ENCODE peak calls at places on chromosomes 12 and 14, in ten cellular contexts. One of them, this sample, is unnamed.

GRCh38 chr14:71610797-71611196 is 321.4 kb upstream of the RGS6 start:
- DNase-seq in right cardiac atrium: no peak
- DNase-seq in stimulated activated CD8-positive, alpha-beta memory T cell treated with anti-CD3 and anti-CD28 coated beads, Interleukin-12 subunit alpha, Interleukin-12 subunit beta, amount 100 ng/mL, for 1 hour: no peak
- DNase-seq in GDM1: no peak
- DNase-seq in GM10248: no peak
- DNase-seq in AML-193: no peak
- DNase-seq in Daoy: no peak
- DNase-seq in lower lobe of right lung: no peak
- DNase-seq in cardiac septum: no peak
- DNase-seq in PC-3: no peak
- DNase-seq in this sample: no peak

GRCh38 chr12:76265424-76266180 is 82.6 kb downstream of the BBS10 start:
- DNase-seq in right cardiac atrium: no peak
- DNase-seq in stimulated activated CD8-positive, alpha-beta memory T cell treated with anti-CD3 and anti-CD28 coated beads, Interleukin-12 subunit alpha, Interleukin-12 subunit beta, amount 100 ng/mL, for 1 hour: no peak
- DNase-seq in GDM1: no peak
- DNase-seq in GM10248: no peak
- DNase-seq in AML-193: no peak
- DNase-seq in Daoy: no peak
- DNase-seq in lower lobe of right lung: no peak
- DNase-seq in cardiac septum: no peak
- DNase-seq in PC-3: no peak
- DNase-seq in this sample: no peak

GRCh38 chr14:93936245-93936644 is 9.1 kb downstream of the FAM181A start:
- DNase-seq in right cardiac atrium: no peak
- DNase-seq in stimulated activated CD8-positive, alpha-beta memory T cell treated with anti-CD3 and anti-CD28 coated beads, Interleukin-12 subunit alpha, Interleukin-12 subunit beta, amount 100 ng/mL, for 1 hour: no peak
- DNase-seq in GDM1: no peak
- DNase-seq in GM10248: no peak
- DNase-seq in AML-193: peak; percentile 36
- DNase-seq in Daoy: no peak
- DNase-seq in lower lobe of right lung: no peak
- DNase-seq in cardiac septum: no peak
- DNase-seq in PC-3: peak; percentile 58
- DNase-seq in this sample: no peak

GRCh38 chr12:121793836-121794531 is 496 bp upstream of the RHOF start:
- DNase-seq in right cardiac atrium: peak; percentile 97
- DNase-seq in stimulated activated CD8-positive, alpha-beta memory T cell treated with anti-CD3 and anti-CD28 coated beads, Interleukin-12 subunit alpha, Interleukin-12 subunit beta, amount 100 ng/mL, for 1 hour: peak; percentile 91
- DNase-seq in GDM1: peak; percentile 94
- DNase-seq in GM10248: peak; percentile 88
- DNase-seq in AML-193: peak; percentile 88
- DNase-seq in Daoy: peak; percentile 96
- DNase-seq in lower lobe of right lung: peak; percentile 96
- DNase-seq in cardiac septum: peak; percentile 96
- DNase-seq in PC-3: peak; percentile 98
- DNase-seq in this sample: peak; percentile 94

GRCh38 chr14:61891810-61892209 is 129.6 kb downstream of the SNAPC1 start:
- DNase-seq in right cardiac atrium: no peak
- DNase-seq in stimulated activated CD8-positive, alpha-beta memory T cell treated with anti-CD3 and anti-CD28 coated beads, Interleukin-12 subunit alpha, Interleukin-12 subunit beta, amount 100 ng/mL, for 1 hour: no peak
- DNase-seq in GDM1: no peak
- DNase-seq in GM10248: no peak
- DNase-seq in AML-193: no peak
- DNase-seq in Daoy: no peak
- DNase-seq in lower lobe of right lung: no peak
- DNase-seq in cardiac septum: no peak
- DNase-seq in PC-3: peak; percentile 71
- DNase-seq in this sample: no peak

GRCh38 chr12:14723763-14724162 is 27.4 kb upstream of the GUCY2C start:
- DNase-seq in right cardiac atrium: peak; percentile 84
- DNase-seq in stimulated activated CD8-positive, alpha-beta memory T cell treated with anti-CD3 and anti-CD28 coated beads, Interleukin-12 subunit alpha, Interleukin-12 subunit beta, amount 100 ng/mL, for 1 hour: peak; percentile 36
- DNase-seq in GDM1: peak; percentile 0
- DNase-seq in GM10248: peak; percentile 49
- DNase-seq in AML-193: peak; percentile 64
- DNase-seq in Daoy: peak; percentile 34
- DNase-seq in lower lobe of right lung: no peak
- DNase-seq in cardiac septum: no peak
- DNase-seq in PC-3: peak; percentile 62
- DNase-seq in this sample: peak; percentile 51

GRCh38 chr12:30988887-30989286 is 62.3 kb downstream of the TSPAN11 start:
- DNase-seq in right cardiac atrium: peak; percentile 27
- DNase-seq in stimulated activated CD8-positive, alpha-beta memory T cell treated with anti-CD3 and anti-CD28 coated beads, Interleukin-12 subunit alpha, Interleukin-12 subunit beta, amount 100 ng/mL, for 1 hour: no peak
- DNase-seq in GDM1: no peak
- DNase-seq in GM10248: no peak
- DNase-seq in AML-193: no peak
- DNase-seq in Daoy: no peak
- DNase-seq in lower lobe of right lung: no peak
- DNase-seq in cardiac septum: no peak
- DNase-seq in PC-3: peak; percentile 27
- DNase-seq in this sample: no peak

GRCh38 chr12:89603678-89604077 is 77.8 kb upstream of the POC1B start:
- DNase-seq in right cardiac atrium: no peak
- DNase-seq in stimulated activated CD8-positive, alpha-beta memory T cell treated with anti-CD3 and anti-CD28 coated beads, Interleukin-12 subunit alpha, Interleukin-12 subunit beta, amount 100 ng/mL, for 1 hour: no peak
- DNase-seq in GDM1: no peak
- DNase-seq in GM10248: no peak
- DNase-seq in AML-193: no peak
- DNase-seq in Daoy: no peak
- DNase-seq in lower lobe of right lung: no peak
- DNase-seq in cardiac septum: no peak
- DNase-seq in PC-3: no peak
- DNase-seq in this sample: no peak

GRCh38 chr14:99441157-99441870 is 39.3 kb downstream of the SETD3 start:
- DNase-seq in right cardiac atrium: no peak
- DNase-seq in stimulated activated CD8-positive, alpha-beta memory T cell treated with anti-CD3 and anti-CD28 coated beads, Interleukin-12 subunit alpha, Interleukin-12 subunit beta, amount 100 ng/mL, for 1 hour: no peak
- DNase-seq in GDM1: no peak
- DNase-seq in GM10248: no peak
- DNase-seq in AML-193: no peak
- DNase-seq in Daoy: no peak
- DNase-seq in lower lobe of right lung: no peak
- DNase-seq in cardiac septum: no peak
- DNase-seq in PC-3: peak; percentile 3
- DNase-seq in this sample: no peak

GRCh38 chr12:66144796-66145754 is 14.5 kb upstream of the LLPH start:
- DNase-seq in right cardiac atrium: peak; percentile 57
- DNase-seq in stimulated activated CD8-positive, alpha-beta memory T cell treated with anti-CD3 and anti-CD28 coated beads, Interleukin-12 subunit alpha, Interleukin-12 subunit beta, amount 100 ng/mL, for 1 hour: no peak
- DNase-seq in GDM1: peak; percentile 44
- DNase-seq in GM10248: no peak
- DNase-seq in AML-193: peak; percentile 93
- DNase-seq in Daoy: peak; percentile 70
- DNase-seq in lower lobe of right lung: no peak
- DNase-seq in cardiac septum: no peak
- DNase-seq in PC-3: peak; percentile 91
- DNase-seq in this sample: peak; percentile 51

GRCh38 chr12:95703986-95704385 is 86.6 kb downstream of the NTN4 start:
- DNase-seq in right cardiac atrium: no peak
- DNase-seq in stimulated activated CD8-positive, alpha-beta memory T cell treated with anti-CD3 and anti-CD28 coated beads, Interleukin-12 subunit alpha, Interleukin-12 subunit beta, amount 100 ng/mL, for 1 hour: no peak
- DNase-seq in GDM1: no peak
- DNase-seq in GM10248: no peak
- DNase-seq in AML-193: no peak
- DNase-seq in Daoy: no peak
- DNase-seq in lower lobe of right lung: no peak
- DNase-seq in cardiac septum: no peak
- DNase-seq in PC-3: no peak
- DNase-seq in this sample: no peak

GRCh38 chr14:101929946-101930345 is 34.4 kb upstream of the DYNC1H1 start:
- DNase-seq in right cardiac atrium: no peak
- DNase-seq in stimulated activated CD8-positive, alpha-beta memory T cell treated with anti-CD3 and anti-CD28 coated beads, Interleukin-12 subunit alpha, Interleukin-12 subunit beta, amount 100 ng/mL, for 1 hour: no peak
- DNase-seq in GDM1: no peak
- DNase-seq in GM10248: no peak
- DNase-seq in AML-193: no peak
- DNase-seq in Daoy: no peak
- DNase-seq in lower lobe of right lung: peak; percentile 28
- DNase-seq in cardiac septum: no peak
- DNase-seq in PC-3: no peak
- DNase-seq in this sample: no peak

GRCh38 chr14:77023001-77023996 is 5.2 kb downstream of the IRF2BPL start:
- DNase-seq in right cardiac atrium: peak; percentile 68
- DNase-seq in stimulated activated CD8-positive, alpha-beta memory T cell treated with anti-CD3 and anti-CD28 coated beads, Interleukin-12 subunit alpha, Interleukin-12 subunit beta, amount 100 ng/mL, for 1 hour: no peak
- DNase-seq in GDM1: no peak
- DNase-seq in GM10248: no peak
- DNase-seq in AML-193: no peak
- DNase-seq in Daoy: peak; percentile 54
- DNase-seq in lower lobe of right lung: peak; percentile 48
- DNase-seq in cardiac septum: no peak
- DNase-seq in PC-3: peak; percentile 61
- DNase-seq in this sample: no peak

GRCh38 chr14:95519699-95520098 is 3.2 kb upstream of the SYNE3 start:
- DNase-seq in right cardiac atrium: peak; percentile 92
- DNase-seq in stimulated activated CD8-positive, alpha-beta memory T cell treated with anti-CD3 and anti-CD28 coated beads, Interleukin-12 subunit alpha, Interleukin-12 subunit beta, amount 100 ng/mL, for 1 hour: peak; percentile 59
- DNase-seq in GDM1: peak; percentile 61
- DNase-seq in GM10248: no peak
- DNase-seq in AML-193: peak; percentile 73
- DNase-seq in Daoy: peak; percentile 87
- DNase-seq in lower lobe of right lung: peak; percentile 73
- DNase-seq in cardiac septum: peak; percentile 90
- DNase-seq in PC-3: peak; percentile 79
- DNase-seq in this sample: peak; percentile 87

GRCh38 chr14:79605863-79606262 is 605.4 kb downstream of the DIO2 start:
- DNase-seq in right cardiac atrium: no peak
- DNase-seq in stimulated activated CD8-positive, alpha-beta memory T cell treated with anti-CD3 and anti-CD28 coated beads, Interleukin-12 subunit alpha, Interleukin-12 subunit beta, amount 100 ng/mL, for 1 hour: no peak
- DNase-seq in GDM1: no peak
- DNase-seq in GM10248: no peak
- DNase-seq in AML-193: no peak
- DNase-seq in Daoy: no peak
- DNase-seq in lower lobe of right lung: no peak
- DNase-seq in cardiac septum: no peak
- DNase-seq in PC-3: no peak
- DNase-seq in this sample: no peak

GRCh38 chr12:12985817-12986408 is 14.2 kb downstream of the HEBP1 start:
- DNase-seq in right cardiac atrium: no peak
- DNase-seq in stimulated activated CD8-positive, alpha-beta memory T cell treated with anti-CD3 and anti-CD28 coated beads, Interleukin-12 subunit alpha, Interleukin-12 subunit beta, amount 100 ng/mL, for 1 hour: no peak
- DNase-seq in GDM1: peak; percentile 12
- DNase-seq in GM10248: no peak
- DNase-seq in AML-193: peak; percentile 53
- DNase-seq in Daoy: peak; percentile 39
- DNase-seq in lower lobe of right lung: no peak
- DNase-seq in cardiac septum: no peak
- DNase-seq in PC-3: peak; percentile 47
- DNase-seq in this sample: no peak

GRCh38 chr12:67943295-67943892 is 45.9 kb upstream of the IFNG-AS1 start:
- DNase-seq in right cardiac atrium: peak; percentile 59
- DNase-seq in stimulated activated CD8-positive, alpha-beta memory T cell treated with anti-CD3 and anti-CD28 coated beads, Interleukin-12 subunit alpha, Interleukin-12 subunit beta, amount 100 ng/mL, for 1 hour: peak; percentile 50
- DNase-seq in GDM1: no peak
- DNase-seq in GM10248: peak; percentile 41
- DNase-seq in AML-193: peak; percentile 47
- DNase-seq in Daoy: peak; percentile 63
- DNase-seq in lower lobe of right lung: no peak
- DNase-seq in cardiac septum: no peak
- DNase-seq in PC-3: peak; percentile 90
- DNase-seq in this sample: peak; percentile 53

GRCh38 chr14:61616524-61617185 is 78.7 kb upstream of the HIF1A start:
- DNase-seq in right cardiac atrium: no peak
- DNase-seq in stimulated activated CD8-positive, alpha-beta memory T cell treated with anti-CD3 and anti-CD28 coated beads, Interleukin-12 subunit alpha, Interleukin-12 subunit beta, amount 100 ng/mL, for 1 hour: no peak
- DNase-seq in GDM1: no peak
- DNase-seq in GM10248: no peak
- DNase-seq in AML-193: no peak
- DNase-seq in Daoy: peak; percentile 79
- DNase-seq in lower lobe of right lung: no peak
- DNase-seq in cardiac septum: no peak
- DNase-seq in PC-3: peak; percentile 85
- DNase-seq in this sample: no peak

GRCh38 chr14:92994942-92995341 is 72.0 kb downstream of the CHGA start:
- DNase-seq in right cardiac atrium: peak; percentile 49
- DNase-seq in stimulated activated CD8-positive, alpha-beta memory T cell treated with anti-CD3 and anti-CD28 coated beads, Interleukin-12 subunit alpha, Interleukin-12 subunit beta, amount 100 ng/mL, for 1 hour: no peak
- DNase-seq in GDM1: no peak
- DNase-seq in GM10248: no peak
- DNase-seq in AML-193: no peak
- DNase-seq in Daoy: no peak
- DNase-seq in lower lobe of right lung: no peak
- DNase-seq in cardiac septum: no peak
- DNase-seq in PC-3: no peak
- DNase-seq in this sample: no peak